ENCODE peak calls at places on chromosomes 12 and 14, in four cellular contexts. L is mesenchymal stem cell, Q is SK-N-SH, F is endothelial cell of umbilical vein. H is an unnamed sample.

GRCh38 chr12:111467862-111468245 is 62.1 kb downstream of the SH2B3 start:
- DNase-seq in L (peak), Q (no peak), F (peak), H (no peak)

GRCh38 chr12:124286414-124286813 is 8.5 kb upstream of the RFLNA start:
- DNase-seq in L (no peak), Q (peak), F (peak), H (no peak)

GRCh38 chr12:121128908-121129704 is 3.6 kb upstream of the P2RX7 start:
- DNase-seq in L (peak), Q (peak), F (peak), H (peak)

GRCh38 chr14:92600318-92601053 is 86.9 kb downstream of the RIN3 start:
- DNase-seq in L (peak), Q (no peak), F (no peak), H (no peak)

GRCh38 chr14:58026967-58027366 is 125.0 kb downstream of the ARMH4 start:
- DNase-seq in L (no peak), Q (no peak), F (no peak), H (no peak)

GRCh38 chr12:88202500-88202899 is 60.4 kb downstream of the TMTC3 start:
- DNase-seq in L (no peak), Q (no peak), F (no peak), H (no peak)

GRCh38 chr12:116675339-116676107 is 62.3 kb downstream of the SPRING1 start:
- DNase-seq in L (no peak), Q (no peak), F (peak), H (no peak)

GRCh38 chr14:72906316-72906715 is 12.4 kb upstream of the DPF3 start:
- DNase-seq in L (peak), Q (no peak), F (no peak), H (no peak)

GRCh38 chr14:66624319-66624937 is 116.5 kb downstream of the GPHN start:
- DNase-seq in L (peak), Q (peak), F (peak), H (peak)

GRCh38 chr12:120842595-120842994 is 61.6 kb downstream of the SPPL3 start:
- DNase-seq in L (no peak), Q (no peak), F (no peak), H (no peak)

GRCh38 chr14:29601559-29602109 is 326.0 kb downstream of the PRKD1 start:
- DNase-seq in L (peak), Q (no peak), F (peak), H (no peak)

GRCh38 chr14:63134801-63135200 is 69.4 kb upstream of the RHOJ start:
- DNase-seq in L (peak), Q (peak), F (peak), H (no peak)

GRCh38 chr14:36522347-36522971 is 2.4 kb upstream of the NKX2-1 start:
- DNase-seq in L (no peak), Q (no peak), F (no peak), H (no peak)

GRCh38 chr14:100391777-100392176 is 68.6 kb downstream of the SLC25A47 start:
- DNase-seq in L (peak), Q (no peak), F (no peak), H (no peak)

GRCh38 chr12:96244826-96245225 is 50.7 kb downstream of the ELK3 start:
- DNase-seq in L (no peak), Q (no peak), F (no peak), H (no peak)

GRCh38 chr14:71317385-71318096 is 410.3 kb downstream of the PCNX1 start:
- DNase-seq in L (no peak), Q (no peak), F (no peak), H (no peak)
- H2AFZ ChIP-seq in L (no peak), Q (peak), F (no peak), H (no peak)

DNA sequence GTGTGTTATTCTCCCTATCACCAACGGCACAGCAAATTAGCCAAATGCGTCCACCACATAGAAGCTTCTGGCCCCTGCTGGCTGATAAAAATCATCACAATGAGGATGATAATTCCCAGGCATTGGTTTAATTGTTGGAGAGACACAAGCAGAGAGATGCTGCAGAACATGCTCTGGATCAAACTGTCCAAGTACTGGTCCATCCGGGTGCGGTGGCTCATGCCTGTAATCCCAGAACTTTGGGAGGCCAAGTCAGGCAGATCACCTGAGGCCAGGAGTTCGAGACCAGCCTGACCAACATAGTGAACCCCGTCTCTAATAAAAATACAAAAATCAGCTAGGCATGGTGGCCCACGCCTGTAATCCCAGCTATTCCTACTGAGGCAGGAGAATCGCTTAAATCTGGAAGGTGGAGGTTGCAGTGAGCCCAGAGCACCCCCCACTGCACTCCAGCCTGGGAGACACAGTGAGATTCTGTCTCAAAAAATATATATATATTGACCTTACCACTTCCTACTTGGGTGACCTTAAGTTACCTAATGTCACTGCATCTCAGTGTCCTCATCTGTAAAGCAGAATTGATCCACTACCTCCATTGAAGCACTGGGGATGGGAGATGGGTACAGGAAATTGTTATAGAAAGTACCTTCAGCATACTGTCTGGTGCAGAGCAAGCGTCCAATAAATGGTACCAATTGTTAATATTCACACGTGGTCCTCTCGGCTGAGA is 83.7 kb upstream of the EGLN3 start:
- DNase-seq in L (no peak), Q (no peak), F (no peak), H (no peak)
- H2AFZ ChIP-seq in L (no peak), Q (no peak), F (no peak), H (no peak)

DNA sequence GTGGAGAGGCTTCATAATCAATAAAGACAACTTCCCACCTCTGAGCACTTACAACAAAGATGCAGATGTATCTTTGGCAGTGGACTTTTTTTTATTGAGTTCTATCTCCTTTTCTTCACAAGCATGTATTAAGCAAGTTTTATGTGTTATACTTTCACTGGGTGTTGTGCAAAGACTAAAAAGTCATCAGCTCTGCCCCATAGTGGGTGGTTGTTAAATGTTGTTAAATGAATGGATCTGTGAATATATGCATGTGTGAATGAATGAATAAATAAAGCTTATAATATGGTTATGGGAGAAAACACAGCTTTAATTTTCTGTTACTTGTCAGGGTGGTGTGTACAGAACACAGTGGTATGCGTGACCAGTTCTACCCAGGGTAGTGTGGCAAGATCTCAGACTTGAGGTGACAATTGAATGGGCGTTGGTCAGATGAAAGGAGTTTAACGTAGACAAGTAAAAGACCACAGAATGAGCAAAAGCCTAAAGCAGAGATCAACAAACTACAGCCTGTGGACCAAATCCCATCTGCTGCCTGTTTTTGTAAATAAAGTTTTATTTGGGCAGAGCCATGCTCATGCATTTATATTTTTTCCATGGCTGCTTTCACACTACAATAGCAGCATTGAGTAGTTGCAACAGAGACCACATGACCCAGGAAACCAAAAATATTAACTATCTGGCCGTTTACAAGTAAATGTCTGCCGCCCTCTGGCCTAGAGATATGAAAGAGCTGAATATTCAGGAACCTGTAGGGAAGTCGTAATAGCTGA is 207.3 kb upstream of the EEA1 start:
- DNase-seq in L (no peak), Q (no peak), F (no peak), H (no peak)
- H2AFZ ChIP-seq in L (no peak), Q (no peak), F (no peak), H (no peak)

GRCh38 chr14:42633504-42634095 is 1026.9 kb downstream of the LRFN5 start:
- DNase-seq in L (no peak), Q (no peak), F (no peak), H (no peak)
- H2AFZ ChIP-seq in L (no peak), Q (no peak), F (no peak), H (no peak)

GRCh38 chr12:52867636-52868035 is 18.8 kb upstream of the KRT78 start:
- DNase-seq in L (no peak), Q (no peak), F (peak), H (peak)
- H2AFZ ChIP-seq in L (no peak), Q (no peak), F (peak), H (no peak)

DNA sequence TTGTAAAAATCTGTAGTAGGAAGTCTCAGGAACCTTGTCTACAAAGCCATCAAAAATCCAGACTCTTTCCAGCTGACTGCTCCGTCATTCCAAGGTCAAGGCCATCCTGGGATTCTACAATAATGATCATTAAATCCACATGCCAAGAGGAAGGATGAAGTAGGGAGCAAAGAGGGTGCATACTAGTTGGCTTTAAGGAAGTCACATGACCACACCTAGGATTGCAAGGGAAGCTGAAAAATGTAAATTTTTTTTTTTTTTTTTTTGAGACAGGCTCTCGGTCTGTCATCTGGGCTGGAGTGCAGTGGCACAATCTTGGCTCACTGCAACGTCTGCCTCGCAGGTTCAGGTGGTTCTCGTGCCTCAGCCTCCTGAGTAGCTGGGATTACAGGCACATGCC is 7.3 kb upstream of the MRPL42 start:
- DNase-seq in L (no peak), Q (no peak), F (no peak), H (no peak)
- H2AFZ ChIP-seq in L (no peak), Q (no peak), F (no peak), H (peak)

GRCh38 chr14:21003788-21004346 is 4.8 kb downstream of the SLC39A2 start:
- DNase-seq in L (no peak), Q (no peak), F (no peak), H (no peak)
- H2AFZ ChIP-seq in L (no peak), Q (no peak), F (no peak), H (no peak)

GRCh38 chr14:93959239-93960107 is 16.9 kb downstream of the ASB2 start:
- DNase-seq in L (peak), Q (no peak), F (peak), H (peak)
- H2AFZ ChIP-seq in L (no peak), Q (peak), F (no peak), H (no peak)

H was measured in DND-41.